ENCODE peak calls at places on chromosomes 5 and 9, in four cellular contexts. I is H1, N is GM12878, S is HepG2. L is an unnamed sample.

GRCh38 chr9:70480405-70480980 is 66.0 kb upstream of the KLF9 start:
- DNase-seq in I (no peak), N (no peak), S (no peak), L (no peak)

GRCh38 chr5:176364765-176365662 is at the start of gene ARL10:
- DNase-seq in I (no peak), N (no peak), S (no peak), L (no peak)

GRCh38 chr5:51278458-51279049 is 104.7 kb upstream of the ISL1 start:
- DNase-seq in I (peak; percentile 13), N (no peak), S (no peak), L (no peak)

GRCh38 chr5:7794823-7795222 is 56.1 kb downstream of the CFAP90 start:
- DNase-seq in I (no peak), N (peak; percentile 46), S (no peak), L (no peak)

GRCh38 chr5:159449925-159450324 is 119.6 kb upstream of the IL12B start:
- DNase-seq in I (no peak), N (no peak), S (no peak), L (no peak)

GRCh38 chr9:26260238-26260637 is 582.0 kb upstream of the TUSC1 start:
- DNase-seq in I (no peak), N (no peak), S (no peak), L (no peak)

GRCh38 chr5:96808868-96809558 is 1.3 kb upstream of the ERAP1 start:
- DNase-seq in I (no peak), N (no peak), S (no peak), L (no peak)

GRCh38 chr5:158921441-158922262 is 178.1 kb downstream of the EBF1 start:
- DNase-seq in I (no peak), N (peak; percentile 75), S (no peak), L (no peak)

GRCh38 chr5:82151217-82151616 is 126.9 kb downstream of the RPS23 start:
- DNase-seq in I (no peak), N (no peak), S (no peak), L (no peak)

GRCh38 chr5:82150562-82150961 is 127.6 kb downstream of the RPS23 start:
- DNase-seq in I (no peak), N (no peak), S (no peak), L (no peak)

GRCh38 chr5:82151622-82152021 is 126.5 kb downstream of the RPS23 start:
- DNase-seq in I (no peak), N (no peak), S (no peak), L (no peak)

GRCh38 chr5:82155305-82155704 is 122.8 kb downstream of the RPS23 start:
- DNase-seq in I (no peak), N (no peak), S (no peak), L (no peak)

GRCh38 chr5:82153082-82153481 is 125.1 kb downstream of the RPS23 start:
- DNase-seq in I (no peak), N (no peak), S (no peak), L (no peak)
- TF ChIP-seq HDAC2 in I (no peak), N (no peak), S (no peak), L (no peak)

GRCh38 chr5:56814963-56815656 is at the start of gene MAP3K1:
- DNase-seq in I (no peak), N (no peak), S (peak; percentile 82), L (peak; percentile 86)

GRCh38 chr5:56817306-56817986 is 2.1 kb downstream of the MAP3K1 start:
- DNase-seq in I (no peak), N (no peak), S (no peak), L (no peak)

GRCh38 chr5:56818409-56819026 is 3.2 kb downstream of the MAP3K1 start:
- DNase-seq in I (no peak), N (no peak), S (no peak), L (no peak)

GRCh38 chr5:56815657-56816545 is 552 bp downstream of the MAP3K1 start:
- DNase-seq in I (no peak), N (no peak), S (no peak), L (peak; percentile 29)

DNA sequence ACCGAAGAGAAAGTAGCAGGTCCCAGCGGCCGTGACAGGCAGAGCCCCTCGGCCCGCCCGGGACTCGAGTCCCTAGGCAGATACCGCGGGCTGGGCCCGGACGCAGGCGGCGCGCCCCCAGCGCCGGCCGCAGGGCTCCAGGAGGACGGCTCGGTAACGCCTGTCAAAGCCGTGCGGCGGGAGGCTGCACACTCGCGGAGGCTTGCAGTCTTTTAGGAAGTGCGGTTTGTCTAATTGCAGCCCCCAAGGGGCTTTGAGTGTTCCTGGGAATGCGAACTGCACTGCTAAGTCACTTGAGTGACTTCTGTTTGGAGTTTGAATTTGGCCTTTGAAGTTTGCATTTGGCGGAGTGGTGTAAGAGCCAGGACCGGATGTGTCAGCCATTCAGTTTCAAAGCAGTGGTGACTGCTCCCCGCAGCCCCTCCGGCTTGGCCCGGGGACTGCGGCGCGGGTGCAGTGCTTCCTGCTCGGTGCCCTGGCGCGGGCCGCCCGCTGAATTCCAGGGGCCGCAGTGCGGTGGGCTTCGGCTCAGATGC is 1.3 kb downstream of the MAP3K1 start:
- DNase-seq in I (no peak), N (no peak), S (peak; percentile 84), L (peak; percentile 63)
- TF ChIP-seq JUND in I (no peak), N (no peak), S (no peak), L (no peak)

GRCh38 chr5:172636279-172637050 is 4.6 kb upstream of the NEURL1B start:
- DNase-seq in I (no peak), N (no peak), S (no peak), L (no peak)

GRCh38 chr5:172633403-172633970 is 7.6 kb upstream of the NEURL1B start:
- DNase-seq in I (no peak), N (no peak), S (no peak), L (no peak)

GRCh38 chr5:172637122-172637580 is 3.9 kb upstream of the NEURL1B start:
- DNase-seq in I (no peak), N (no peak), S (no peak), L (no peak)

GRCh38 chr5:172634106-172634899 is 6.8 kb upstream of the NEURL1B start:
- DNase-seq in I (no peak), N (no peak), S (no peak), L (no peak)

GRCh38 chr5:172635038-172635437 is 6.0 kb upstream of the NEURL1B start:
- DNase-seq in I (no peak), N (no peak), S (no peak), L (no peak)
- TF ChIP-seq POLR2AphosphoS5 in I (no peak), N (no peak), S (no peak), L (no peak)

GRCh38 chr9:133694686-133695085 is 43.5 kb downstream of the SARDH start:
- DNase-seq in I (no peak), N (no peak), S (no peak), L (no peak)
- TF ChIP-seq HDAC2 in I (no peak), N (no peak), S (no peak), L (no peak)

GRCh38 chr5:123095694-123096120 is 6.7 kb downstream of the PRDM6 start:
- DNase-seq in I (no peak), N (no peak), S (no peak), L (no peak)

GRCh38 chr5:123097483-123097870 is 8.4 kb downstream of the PRDM6 start:
- DNase-seq in I (no peak), N (no peak), S (no peak), L (no peak)

GRCh38 chr5:123099514-123100151 is 10.6 kb downstream of the PRDM6 start:
- DNase-seq in I (no peak), N (no peak), S (no peak), L (no peak)

GRCh38 chr5:123097871-123098735 is 9.1 kb downstream of the PRDM6 start:
- DNase-seq in I (no peak), N (no peak), S (no peak), L (no peak)

GRCh38 chr5:123098767-123099513 is 9.9 kb downstream of the PRDM6 start:
- DNase-seq in I (no peak), N (no peak), S (no peak), L (no peak)
- TF ChIP-seq JUND in I (no peak), N (no peak), S (no peak), L (no peak)